ENCODE peak calls at places on chromosomes 7 and 10, in ten cellular contexts. G is A172; N is T-helper 2 cell; A is NCI-H146; T is activated naive CD8-positive, alpha-beta T cell treated with anti-CD3 and anti-CD28 coated beads, Interleukin-2, amount 50 U/mL, for 24 hours; X is AG09319; H is cardiac muscle cell; O is NCI-H774; I is Calu3; F is Ammon's horn. D is an unnamed sample.

GRCh38 chr10:70561558-70561957 is 41.0 kb downstream of the PRF1 start:
- DNase-seq in F (no peak), O (no peak), N (no peak), A (no peak), G (no peak), T (no peak), I (no peak), X (no peak), H (no peak), D (no peak)

GRCh38 chr10:78377362-78377761 is 343.7 kb downstream of the RPS24 start:
- DNase-seq in G (no peak), T (no peak), H (peak), X (no peak), I (no peak), O (no peak), A (peak), N (no peak), F (no peak), D (no peak)

GRCh38 chr7:156516791-156517378 is 123.7 kb upstream of the RNF32 start:
- DNase-seq in G (no peak), X (no peak), A (no peak), F (no peak), H (no peak), I (no peak), N (no peak), O (no peak), T (no peak), D (no peak)

GRCh38 chr10:1022413-1022812 is 3.2 kb downstream of the IDI2 start:
- DNase-seq in O (no peak), G (no peak), A (no peak), H (no peak), F (peak), T (no peak), N (no peak), X (no peak), I (no peak), D (no peak)

GRCh38 chr10:133315847-133316246 is 7.1 kb downstream of the ZNF511 start:
- DNase-seq in X (no peak), H (no peak), T (no peak), F (no peak), A (no peak), I (no peak), O (no peak), N (no peak), G (peak), D (no peak)

GRCh38 chr10:95500097-95500496 is 61.1 kb downstream of the SORBS1 start:
- DNase-seq in X (no peak), T (no peak), F (no peak), A (peak), G (no peak), O (no peak), I (no peak), N (no peak), H (no peak), D (no peak)

GRCh38 chr7:48365010-48365409 is 193.8 kb downstream of the ABCA13 start:
- DNase-seq in N (no peak), G (peak), I (no peak), H (no peak), F (no peak), T (no peak), A (no peak), X (no peak), O (peak), D (no peak)

GRCh38 chr10:16491933-16492332 is 29.7 kb downstream of the C1QL3 start:
- DNase-seq in A (peak), O (no peak), I (no peak), X (no peak), T (no peak), F (no peak), H (no peak), N (no peak), G (no peak), D (no peak)

GRCh38 chr7:29445736-29446135 is 117.9 kb upstream of the PRR15 start:
- DNase-seq in G (no peak), T (no peak), X (no peak), A (peak), H (no peak), I (no peak), N (no peak), O (peak), F (no peak), D (no peak)

GRCh38 chr10:13872411-13872810 is 285.6 kb downstream of the PRPF18 start:
- DNase-seq in A (no peak), G (no peak), I (no peak), T (no peak), F (no peak), N (no peak), X (no peak), H (no peak), O (no peak), D (no peak)

GRCh38 chr7:73892003-73892975 is 31.3 kb downstream of the TMEM270 start:
- DNase-seq in X (no peak), A (no peak), O (no peak), N (no peak), H (peak), T (no peak), I (peak), G (peak), F (no peak), D (peak)

GRCh38 chr7:157684596-157685429 is 348.0 kb downstream of the DNAJB6 start:
- DNase-seq in G (no peak), F (no peak), T (no peak), A (no peak), O (no peak), I (no peak), X (no peak), H (no peak), N (no peak), D (no peak)

GRCh38 chr7:9504678-9505077 is 1071.3 kb downstream of the NXPH1 start:
- DNase-seq in H (no peak), I (no peak), F (no peak), X (no peak), A (no peak), N (no peak), G (no peak), O (no peak), T (no peak), D (no peak)